ENCODE peak calls at places on chromosomes 1 and 21, in nine cellular contexts. One of them, this sample, is unnamed.

GRCh38 chr1:184036517-184036949 is 995 bp downstream of the COLGALT2 start:
- DNase-seq in A549: peak; percentile 11
- DNase-seq in stimulated activated CD4-positive, alpha-beta T cell treated with anti-CD3 and anti-CD28 coated beads, Interleukin-12 subunit alpha, Interleukin-12 subunit beta, amount 100 ng/mL, for 4 hours: no peak
- DNase-seq in foreskin keratinocyte: no peak
- DNase-seq in CD4-positive, alpha-beta T cell: no peak
- DNase-seq in lower lobe of right lung: peak; percentile 49
- DNase-seq in erythroblast: no peak
- DNase-seq in activated gamma-delta T cell treated with Interleukin-2 at 50 U/mL for 16 hours: no peak
- DNase-seq in activated CD4-positive, alpha-beta T cell treated with anti-CD3 and anti-CD28 coated beads, Interleukin-2, amount 10 ng/mL, durations not matched to agents 7 days and 5 days: no peak
- DNase-seq in this sample: peak; percentile 69

GRCh38 chr1:116488052-116488451 is 82.8 kb downstream of the CD58 start:
- DNase-seq in A549: no peak
- DNase-seq in activated gamma-delta T cell treated with Interleukin-2 at 50 U/mL for 16 hours: no peak
- DNase-seq in erythroblast: no peak
- DNase-seq in activated CD4-positive, alpha-beta T cell treated with anti-CD3 and anti-CD28 coated beads, Interleukin-2, amount 10 ng/mL, durations not matched to agents 7 days and 5 days: no peak
- DNase-seq in lower lobe of right lung: no peak
- DNase-seq in stimulated activated CD4-positive, alpha-beta T cell treated with anti-CD3 and anti-CD28 coated beads, Interleukin-12 subunit alpha, Interleukin-12 subunit beta, amount 100 ng/mL, for 4 hours: no peak
- DNase-seq in CD4-positive, alpha-beta T cell: no peak
- DNase-seq in foreskin keratinocyte: no peak
- DNase-seq in this sample: no peak

GRCh38 chr1:24161270-24161669 is 18.3 kb upstream of the IL22RA1 start:
- DNase-seq in foreskin keratinocyte: no peak
- DNase-seq in activated gamma-delta T cell treated with Interleukin-2 at 50 U/mL for 16 hours: no peak
- DNase-seq in lower lobe of right lung: no peak
- DNase-seq in activated CD4-positive, alpha-beta T cell treated with anti-CD3 and anti-CD28 coated beads, Interleukin-2, amount 10 ng/mL, durations not matched to agents 7 days and 5 days: no peak
- DNase-seq in stimulated activated CD4-positive, alpha-beta T cell treated with anti-CD3 and anti-CD28 coated beads, Interleukin-12 subunit alpha, Interleukin-12 subunit beta, amount 100 ng/mL, for 4 hours: no peak
- DNase-seq in erythroblast: no peak
- DNase-seq in CD4-positive, alpha-beta T cell: no peak
- DNase-seq in A549: no peak
- DNase-seq in this sample: no peak

GRCh38 chr1:219771039-219771438 is 157.3 kb downstream of the SLC30A10 start:
- DNase-seq in erythroblast: no peak
- DNase-seq in stimulated activated CD4-positive, alpha-beta T cell treated with anti-CD3 and anti-CD28 coated beads, Interleukin-12 subunit alpha, Interleukin-12 subunit beta, amount 100 ng/mL, for 4 hours: no peak
- DNase-seq in activated gamma-delta T cell treated with Interleukin-2 at 50 U/mL for 16 hours: no peak
- DNase-seq in CD4-positive, alpha-beta T cell: no peak
- DNase-seq in foreskin keratinocyte: peak; percentile 66
- DNase-seq in lower lobe of right lung: no peak
- DNase-seq in A549: peak; percentile 52
- DNase-seq in activated CD4-positive, alpha-beta T cell treated with anti-CD3 and anti-CD28 coated beads, Interleukin-2, amount 10 ng/mL, durations not matched to agents 7 days and 5 days: no peak
- DNase-seq in this sample: no peak

GRCh38 chr21:28734522-28735175 is 258.0 kb downstream of the LTN1 start:
- DNase-seq in erythroblast: no peak
- DNase-seq in activated CD4-positive, alpha-beta T cell treated with anti-CD3 and anti-CD28 coated beads, Interleukin-2, amount 10 ng/mL, durations not matched to agents 7 days and 5 days: no peak
- DNase-seq in CD4-positive, alpha-beta T cell: no peak
- DNase-seq in foreskin keratinocyte: no peak
- DNase-seq in A549: no peak
- DNase-seq in lower lobe of right lung: no peak
- DNase-seq in activated gamma-delta T cell treated with Interleukin-2 at 50 U/mL for 16 hours: no peak
- DNase-seq in stimulated activated CD4-positive, alpha-beta T cell treated with anti-CD3 and anti-CD28 coated beads, Interleukin-12 subunit alpha, Interleukin-12 subunit beta, amount 100 ng/mL, for 4 hours: no peak
- DNase-seq in this sample: no peak

GRCh38 chr1:22188436-22188835 is 45.5 kb upstream of the WNT4 start:
- DNase-seq in erythroblast: no peak
- DNase-seq in A549: no peak
- DNase-seq in stimulated activated CD4-positive, alpha-beta T cell treated with anti-CD3 and anti-CD28 coated beads, Interleukin-12 subunit alpha, Interleukin-12 subunit beta, amount 100 ng/mL, for 4 hours: no peak
- DNase-seq in lower lobe of right lung: no peak
- DNase-seq in activated CD4-positive, alpha-beta T cell treated with anti-CD3 and anti-CD28 coated beads, Interleukin-2, amount 10 ng/mL, durations not matched to agents 7 days and 5 days: no peak
- DNase-seq in activated gamma-delta T cell treated with Interleukin-2 at 50 U/mL for 16 hours: no peak
- DNase-seq in CD4-positive, alpha-beta T cell: no peak
- DNase-seq in foreskin keratinocyte: no peak
- DNase-seq in this sample: no peak

GRCh38 chr1:232553809-232554208 is 76.1 kb downstream of the SIPA1L2 start:
- DNase-seq in foreskin keratinocyte: no peak
- DNase-seq in activated CD4-positive, alpha-beta T cell treated with anti-CD3 and anti-CD28 coated beads, Interleukin-2, amount 10 ng/mL, durations not matched to agents 7 days and 5 days: no peak
- DNase-seq in activated gamma-delta T cell treated with Interleukin-2 at 50 U/mL for 16 hours: no peak
- DNase-seq in CD4-positive, alpha-beta T cell: no peak
- DNase-seq in lower lobe of right lung: no peak
- DNase-seq in A549: no peak
- DNase-seq in stimulated activated CD4-positive, alpha-beta T cell treated with anti-CD3 and anti-CD28 coated beads, Interleukin-12 subunit alpha, Interleukin-12 subunit beta, amount 100 ng/mL, for 4 hours: no peak
- DNase-seq in erythroblast: no peak
- DNase-seq in this sample: no peak

GRCh38 chr1:231628207-231628876 is 1.8 kb downstream of the DISC1 start:
- DNase-seq in lower lobe of right lung: no peak
- DNase-seq in activated gamma-delta T cell treated with Interleukin-2 at 50 U/mL for 16 hours: peak; percentile 34
- DNase-seq in stimulated activated CD4-positive, alpha-beta T cell treated with anti-CD3 and anti-CD28 coated beads, Interleukin-12 subunit alpha, Interleukin-12 subunit beta, amount 100 ng/mL, for 4 hours: peak; percentile 60
- DNase-seq in activated CD4-positive, alpha-beta T cell treated with anti-CD3 and anti-CD28 coated beads, Interleukin-2, amount 10 ng/mL, durations not matched to agents 7 days and 5 days: peak; percentile 27
- DNase-seq in A549: no peak
- DNase-seq in CD4-positive, alpha-beta T cell: no peak
- DNase-seq in erythroblast: peak; percentile 7
- DNase-seq in foreskin keratinocyte: peak; percentile 66
- DNase-seq in this sample: no peak

GRCh38 chr1:107132780-107133179 is 8.1 kb upstream of the NTNG1 start:
- DNase-seq in foreskin keratinocyte: no peak
- DNase-seq in stimulated activated CD4-positive, alpha-beta T cell treated with anti-CD3 and anti-CD28 coated beads, Interleukin-12 subunit alpha, Interleukin-12 subunit beta, amount 100 ng/mL, for 4 hours: no peak
- DNase-seq in erythroblast: no peak
- DNase-seq in activated gamma-delta T cell treated with Interleukin-2 at 50 U/mL for 16 hours: no peak
- DNase-seq in A549: no peak
- DNase-seq in activated CD4-positive, alpha-beta T cell treated with anti-CD3 and anti-CD28 coated beads, Interleukin-2, amount 10 ng/mL, durations not matched to agents 7 days and 5 days: no peak
- DNase-seq in lower lobe of right lung: no peak
- DNase-seq in CD4-positive, alpha-beta T cell: no peak
- DNase-seq in this sample: no peak

GRCh38 chr1:206895837-206896242 is 1.4 kb upstream of the IL24 start:
- DNase-seq in CD4-positive, alpha-beta T cell: no peak
- DNase-seq in stimulated activated CD4-positive, alpha-beta T cell treated with anti-CD3 and anti-CD28 coated beads, Interleukin-12 subunit alpha, Interleukin-12 subunit beta, amount 100 ng/mL, for 4 hours: no peak
- DNase-seq in activated gamma-delta T cell treated with Interleukin-2 at 50 U/mL for 16 hours: no peak
- DNase-seq in lower lobe of right lung: no peak
- DNase-seq in erythroblast: no peak
- DNase-seq in activated CD4-positive, alpha-beta T cell treated with anti-CD3 and anti-CD28 coated beads, Interleukin-2, amount 10 ng/mL, durations not matched to agents 7 days and 5 days: no peak
- DNase-seq in A549: peak; percentile 88
- DNase-seq in foreskin keratinocyte: peak; percentile 75
- DNase-seq in this sample: no peak

GRCh38 chr21:36209626-36210171 is 53.1 kb downstream of the DOP1B start:
- DNase-seq in activated CD4-positive, alpha-beta T cell treated with anti-CD3 and anti-CD28 coated beads, Interleukin-2, amount 10 ng/mL, durations not matched to agents 7 days and 5 days: peak; percentile 75
- DNase-seq in activated gamma-delta T cell treated with Interleukin-2 at 50 U/mL for 16 hours: peak; percentile 31
- DNase-seq in stimulated activated CD4-positive, alpha-beta T cell treated with anti-CD3 and anti-CD28 coated beads, Interleukin-12 subunit alpha, Interleukin-12 subunit beta, amount 100 ng/mL, for 4 hours: no peak
- DNase-seq in lower lobe of right lung: peak; percentile 52
- DNase-seq in foreskin keratinocyte: peak; percentile 49
- DNase-seq in CD4-positive, alpha-beta T cell: peak; percentile 29
- DNase-seq in erythroblast: peak; percentile 56
- DNase-seq in A549: peak; percentile 81
- DNase-seq in this sample: peak; percentile 45

GRCh38 chr1:206116873-206117150 is 376 bp downstream of the AVPR1B start:
- DNase-seq in erythroblast: no peak
- DNase-seq in lower lobe of right lung: no peak
- DNase-seq in foreskin keratinocyte: no peak
- DNase-seq in CD4-positive, alpha-beta T cell: no peak
- DNase-seq in activated CD4-positive, alpha-beta T cell treated with anti-CD3 and anti-CD28 coated beads, Interleukin-2, amount 10 ng/mL, durations not matched to agents 7 days and 5 days: no peak
- DNase-seq in stimulated activated CD4-positive, alpha-beta T cell treated with anti-CD3 and anti-CD28 coated beads, Interleukin-12 subunit alpha, Interleukin-12 subunit beta, amount 100 ng/mL, for 4 hours: no peak
- DNase-seq in activated gamma-delta T cell treated with Interleukin-2 at 50 U/mL for 16 hours: no peak
- DNase-seq in A549: no peak
- DNase-seq in this sample: no peak

GRCh38 chr1:189336115-189337100 is 1141.3 kb downstream of the BRINP3 start:
- DNase-seq in lower lobe of right lung: no peak
- DNase-seq in CD4-positive, alpha-beta T cell: no peak
- DNase-seq in A549: no peak
- DNase-seq in activated gamma-delta T cell treated with Interleukin-2 at 50 U/mL for 16 hours: no peak
- DNase-seq in activated CD4-positive, alpha-beta T cell treated with anti-CD3 and anti-CD28 coated beads, Interleukin-2, amount 10 ng/mL, durations not matched to agents 7 days and 5 days: no peak
- DNase-seq in erythroblast: no peak
- DNase-seq in foreskin keratinocyte: no peak
- DNase-seq in stimulated activated CD4-positive, alpha-beta T cell treated with anti-CD3 and anti-CD28 coated beads, Interleukin-12 subunit alpha, Interleukin-12 subunit beta, amount 100 ng/mL, for 4 hours: no peak
- DNase-seq in this sample: no peak

This sample was measured in K562.